ENCODE peak calls at places on chromosomes 5 and 9, in seven cellular contexts. X is upper lobe of left lung, F is sigmoid colon, P is right atrium auricular region, C is mesendoderm, W is breast epithelium, J is lower lobe of right lung. K is an unnamed sample. For H3K4me1, the result is how much of the 10 kb centered on the place peaks cover.

GRCh38 chr9:23822331-23823169 is 3.5 kb downstream of the ELAVL2 start:
- DNase-seq in J (no peak), F (no peak), W (no peak), P (no peak), X (peak), C (peak), K (no peak)

GRCh38 chr9:134967547-134967930 is 49.8 kb upstream of the FCN1 start:
- DNase-seq in C (no peak), P (no peak), J (peak), F (peak), X (peak), W (peak), K (peak)

GRCh38 chr9:93567271-93567959 is 9.0 kb upstream of the PHF2 start:
- DNase-seq in J (peak), X (no peak), C (no peak), W (no peak), P (peak), F (peak), K (no peak)

GRCh38 chr5:128358826-128359225 is 179.2 kb downstream of the FBN2 start:
- DNase-seq in J (no peak), C (no peak), F (no peak), P (no peak), X (no peak), W (no peak), K (no peak)

GRCh38 chr5:14235872-14236271 is 92.7 kb downstream of the TRIO start:
- DNase-seq in C (no peak), F (no peak), W (no peak), X (no peak), J (no peak), P (no peak), K (no peak)

GRCh38 chr9:10062629-10063395 is 550.0 kb downstream of the PTPRD start:
- DNase-seq in F (no peak), X (no peak), C (no peak), J (no peak), W (no peak), P (no peak), K (no peak)

GRCh38 chr5:31563216-31563615 is 31.1 kb downstream of the C5orf22 start:
- DNase-seq in X (no peak), J (no peak), P (no peak), C (no peak), W (no peak), F (no peak), K (no peak)

GRCh38 chr9:137369911-137370630 is 52.9 kb downstream of the EXD3 start:
- DNase-seq in X (peak), C (no peak), W (no peak), J (peak), P (no peak), F (peak), K (no peak)

GRCh38 chr5:53942724-53943123 is 367.6 kb downstream of the ARL15 start:
- DNase-seq in J (no peak), F (no peak), C (peak), X (no peak), W (no peak), P (peak), K (no peak)

GRCh38 chr5:6468870-6469269 is 20.2 kb downstream of the UBE2QL1 start:
- DNase-seq in C (no peak), W (no peak), X (no peak), J (no peak), F (peak), P (no peak), K (no peak)

GRCh38 chr5:90844931-90845330 is 286.3 kb downstream of the ADGRV1 start:
- DNase-seq in W (no peak), P (no peak), C (no peak), F (no peak), X (no peak), J (no peak), K (no peak)

GRCh38 chr9:89022071-89022721 is 30.9 kb downstream of the S1PR3 start:
- DNase-seq in F (no peak), C (peak), X (no peak), J (peak), P (no peak), W (peak), K (no peak)

GRCh38 chr5:45252991-45253390 is 443.2 kb downstream of the HCN1 start:
- DNase-seq in C (no peak), P (no peak), W (no peak), X (no peak), J (no peak), F (no peak), K (no peak)

DNA sequence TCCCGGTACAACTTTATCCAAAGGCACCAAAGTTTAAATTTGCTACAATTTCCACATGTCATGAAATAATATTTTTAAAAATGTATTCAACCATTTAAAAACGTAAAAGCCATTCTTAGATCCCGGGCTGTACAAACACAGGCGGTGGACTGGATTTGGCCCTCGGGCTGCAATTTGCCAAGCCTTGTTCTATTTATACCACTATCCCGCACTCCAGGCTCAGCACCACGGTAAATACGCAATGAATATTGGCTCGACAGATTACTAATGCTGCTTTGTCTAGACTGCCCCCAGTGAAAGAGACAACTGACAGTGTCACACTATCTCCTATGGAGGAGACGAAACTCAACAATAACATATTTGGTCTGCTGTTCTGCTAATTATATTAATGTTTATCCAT is 98.2 kb downstream of the MARCHF11 start:
- DNase-seq in F (no peak), W (no peak), J (no peak), C (no peak), X (no peak), P (no peak), K (no peak)
- H3K4me1 ChIP-seq in F (under half), W (under half), J (under half), C (under half), X (under half), P (under half), K (under half)

GRCh38 chr9:130861372-130862180 is 26.5 kb downstream of the ABL1 start:
- DNase-seq in P (no peak), X (no peak), W (no peak), C (no peak), F (no peak), J (no peak), K (no peak)
- H3K4me1 ChIP-seq in P (under half), X (under half), W (under half), C (under half), F (under half), J (under half), K (under half)

DNA sequence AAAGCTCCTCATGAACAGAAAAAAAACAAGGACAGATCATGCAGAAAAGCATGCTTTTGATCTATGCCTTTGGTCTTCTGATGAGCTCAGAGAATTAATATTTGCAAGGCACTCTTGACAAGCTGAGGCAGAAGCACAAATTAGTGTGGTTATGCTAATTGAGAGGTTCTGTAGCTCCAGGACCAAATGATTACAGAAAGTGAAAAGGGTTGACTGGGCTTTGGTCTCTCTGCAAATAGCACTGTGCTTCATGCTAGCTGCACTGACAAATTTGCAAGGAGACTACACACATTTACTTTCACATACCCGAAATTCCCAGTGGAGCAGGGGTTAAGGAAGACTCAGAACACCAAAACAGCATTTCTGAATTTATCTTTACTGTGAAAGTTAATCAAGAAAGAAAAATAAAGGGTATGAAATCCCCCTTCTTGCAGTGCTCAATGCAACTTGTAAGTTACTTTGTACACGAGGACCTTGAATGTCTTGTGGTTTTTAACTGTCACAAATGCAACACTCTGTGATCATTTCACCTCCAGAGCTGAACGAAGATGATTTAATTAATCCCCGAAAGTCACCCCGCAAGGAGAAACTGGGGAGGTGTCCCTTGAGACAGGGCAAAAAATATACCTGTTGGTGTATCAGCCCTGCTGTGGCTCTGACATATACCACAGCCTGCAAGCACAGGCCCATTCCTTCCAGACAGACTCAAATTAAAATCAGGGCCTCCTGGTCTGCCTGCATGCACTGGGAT is 11.9 kb downstream of the RAPGEF1 start:
- DNase-seq in W (no peak), F (no peak), J (no peak), P (no peak), X (no peak), C (peak), K (no peak)
- H3K4me1 ChIP-seq in W (under half), F (under half), J (half or more), P (under half), X (half or more), C (under half), K (under half)

DNA sequence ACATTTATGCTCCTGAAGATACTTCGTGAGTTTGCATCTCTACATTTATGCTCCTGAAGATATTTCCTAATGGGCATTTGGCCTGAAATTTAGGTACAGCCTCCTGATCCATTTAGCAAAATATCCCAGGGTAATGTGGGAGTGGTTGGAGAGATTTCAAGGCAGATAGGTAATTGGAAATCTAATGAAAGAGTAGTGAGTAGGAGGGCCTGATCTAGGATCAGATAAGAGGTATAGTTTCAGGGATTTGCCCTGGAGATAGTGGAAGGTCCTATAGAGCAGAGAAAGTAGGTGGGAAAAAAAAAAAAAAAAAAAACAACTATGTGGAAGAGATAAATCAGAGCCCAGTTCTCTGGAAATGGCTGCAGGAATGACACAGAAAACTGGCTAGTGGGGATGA is 14.6 kb upstream of the SNX2 start:
- DNase-seq in W (no peak), C (peak), P (no peak), F (no peak), X (no peak), J (no peak), K (no peak)
- H3K4me1 ChIP-seq in W (under half), C (under half), P (under half), F (under half), X (under half), J (under half), K (under half)

DNA sequence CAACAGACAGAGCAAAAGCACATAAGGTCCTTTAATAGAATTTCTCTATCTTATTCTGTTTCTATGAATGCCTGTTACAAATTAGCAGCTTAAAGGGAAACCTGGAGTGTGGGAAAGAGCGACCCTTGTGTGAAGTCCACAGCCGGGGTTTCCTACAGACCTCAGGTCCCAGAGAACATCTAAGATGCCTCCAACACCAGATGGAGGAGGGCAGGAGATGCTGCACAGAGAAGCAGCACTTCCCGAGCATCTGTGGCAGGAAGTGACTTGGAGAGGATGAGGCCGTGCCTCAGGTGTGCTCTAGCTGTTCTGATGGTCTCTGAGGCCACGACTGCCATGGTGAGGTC is 26.8 kb downstream of the IRF1 start:
- DNase-seq in C (no peak), J (no peak), X (no peak), F (no peak), P (no peak), W (no peak), K (no peak)
- H3K4me1 ChIP-seq in C (under half), J (half or more), X (half or more), F (under half), P (under half), W (under half), K (under half)

GRCh38 chr9:129348890-129349570 is 171.0 kb upstream of the IER5L start:
- DNase-seq in F (no peak), W (no peak), X (no peak), C (peak), J (no peak), P (no peak), K (no peak)

GRCh38 chr9:129351058-129351641 is 173.1 kb upstream of the IER5L start:
- DNase-seq in J (no peak), P (no peak), C (peak), F (no peak), X (no peak), W (no peak), K (no peak)

GRCh38 chr9:129349571-129349947 is 171.5 kb upstream of the IER5L start:
- DNase-seq in W (no peak), X (no peak), C (no peak), F (no peak), J (no peak), P (no peak), K (no peak)

GRCh38 chr9:129351642-129352151 is 173.6 kb upstream of the IER5L start:
- DNase-seq in J (no peak), F (peak), W (no peak), X (no peak), P (no peak), C (peak), K (no peak)

DNA sequence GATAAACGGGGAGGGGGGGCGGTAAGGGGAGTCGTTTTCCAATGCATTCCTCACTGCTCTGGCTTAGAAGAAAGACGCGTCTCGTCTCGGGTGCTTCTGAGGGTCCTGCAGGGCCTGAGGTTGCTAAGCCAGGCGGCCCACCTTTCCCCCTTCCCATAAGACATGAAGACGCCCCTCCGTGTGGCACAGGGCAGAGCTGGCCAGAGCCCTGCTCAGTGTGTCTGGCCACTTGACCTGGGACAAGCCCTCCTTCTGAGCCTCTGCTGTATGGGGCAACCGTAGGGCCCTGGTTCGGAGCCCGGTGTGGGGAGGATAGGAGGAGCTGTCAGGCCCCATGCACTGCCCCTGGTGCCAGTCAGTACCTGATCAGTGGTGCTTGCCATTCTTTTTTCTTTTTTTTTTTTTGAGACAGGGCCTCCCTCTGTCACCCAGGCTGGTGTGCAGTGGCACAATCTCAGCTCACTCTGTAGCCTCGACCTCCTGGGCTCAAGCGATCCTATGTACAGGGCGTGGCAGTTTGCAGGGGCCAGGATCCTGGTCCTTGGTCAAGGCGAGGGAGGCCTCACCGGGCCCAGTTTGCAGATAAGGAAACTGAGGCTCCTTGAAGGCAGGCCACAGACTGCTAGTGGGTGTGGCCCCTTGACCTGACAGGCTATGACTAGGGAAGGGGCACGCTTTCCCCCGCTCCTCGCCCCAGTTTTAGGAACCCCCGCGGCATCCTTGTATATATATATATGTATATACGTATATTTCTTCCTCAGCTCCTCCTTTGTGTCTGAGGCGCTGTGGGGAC is 172.3 kb upstream of the IER5L start:
- DNase-seq in J (no peak), F (no peak), C (no peak), P (no peak), W (no peak), X (no peak), K (no peak)
- H3K4me1 ChIP-seq in J (under half), F (under half), C (under half), P (under half), W (under half), X (under half), K (under half)

DNA sequence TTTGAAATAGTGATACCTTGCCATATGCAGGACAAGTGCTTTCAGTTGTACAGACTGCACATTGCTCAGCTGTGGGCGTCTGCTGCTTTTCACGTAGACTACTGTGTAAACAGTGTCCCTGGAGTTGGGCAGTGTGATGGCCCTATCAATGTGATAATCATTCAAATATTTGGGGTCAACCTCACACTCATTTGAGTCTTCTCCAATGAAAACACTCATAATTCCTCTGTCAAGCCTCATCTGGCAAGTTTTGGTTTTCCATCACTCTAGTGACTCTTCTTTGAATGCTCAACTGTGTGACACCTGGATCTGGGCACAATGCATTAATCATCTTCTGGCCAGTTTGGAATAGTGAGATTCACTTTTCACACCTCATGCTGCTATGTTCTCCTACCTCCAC is 64.4 kb downstream of the UGCG start:
- DNase-seq in C (no peak), F (no peak), J (no peak), X (no peak), W (no peak), P (no peak), K (no peak)
- H3K4me1 ChIP-seq in C (under half), F (under half), J (under half), X (under half), W (under half), P (under half), K (under half)

K was measured in ascending aorta.